ENCODE peak calls at places on chromosomes 2 and 18, in six cellular contexts. One of them, this sample, is unnamed. For H3K4me1 and H3K9me3, the result is how much of the 10 kb centered on the place peaks cover.

GRCh38 chr18:22174341-22175148 is 5.2 kb downstream of the GATA6 start:
- DNase-seq in gastrocnemius medialis: no peak
- DNase-seq in spleen: no peak
- DNase-seq in K562: no peak
- DNase-seq in upper lobe of left lung: peak
- DNase-seq in aorta: no peak
- DNase-seq in this sample: no peak

GRCh38 chr18:54023471-54023870 is 201.0 kb downstream of the MBD2 start:
- DNase-seq in K562: no peak
- DNase-seq in gastrocnemius medialis: no peak
- DNase-seq in spleen: no peak
- DNase-seq in upper lobe of left lung: no peak
- DNase-seq in aorta: no peak
- DNase-seq in this sample: no peak

GRCh38 chr2:43273477-43273876 is 47.1 kb upstream of the ZFP36L2 start:
- DNase-seq in aorta: peak
- DNase-seq in K562: no peak
- DNase-seq in upper lobe of left lung: no peak
- DNase-seq in gastrocnemius medialis: no peak
- DNase-seq in spleen: no peak
- DNase-seq in this sample: no peak

GRCh38 chr2:41782306-41783158 is 265.3 kb upstream of the PKDCC start:
- DNase-seq in upper lobe of left lung: no peak
- DNase-seq in gastrocnemius medialis: no peak
- DNase-seq in K562: peak
- DNase-seq in aorta: no peak
- DNase-seq in spleen: no peak
- DNase-seq in this sample: no peak

GRCh38 chr18:45384137-45384998 is 230.9 kb upstream of the SLC14A2 start:
- DNase-seq in aorta: peak
- DNase-seq in upper lobe of left lung: peak
- DNase-seq in gastrocnemius medialis: peak
- DNase-seq in spleen: no peak
- DNase-seq in K562: peak
- DNase-seq in this sample: no peak

GRCh38 chr2:72096181-72096580 is 51.5 kb downstream of the CYP26B1 start:
- DNase-seq in aorta: no peak
- DNase-seq in upper lobe of left lung: no peak
- DNase-seq in K562: no peak
- DNase-seq in gastrocnemius medialis: no peak
- DNase-seq in spleen: no peak
- DNase-seq in this sample: no peak

GRCh38 chr2:241933175-241933911 is 63.8 kb downstream of the RTP5 start:
- DNase-seq in aorta: no peak
- DNase-seq in gastrocnemius medialis: no peak
- DNase-seq in spleen: no peak
- DNase-seq in upper lobe of left lung: no peak
- DNase-seq in K562: no peak
- DNase-seq in this sample: no peak

GRCh38 chr2:227849906-227850305 is 21.5 kb upstream of the DAW1 start:
- DNase-seq in aorta: no peak
- DNase-seq in K562: no peak
- DNase-seq in upper lobe of left lung: no peak
- DNase-seq in spleen: no peak
- DNase-seq in gastrocnemius medialis: no peak
- DNase-seq in this sample: no peak

GRCh38 chr2:149597050-149598013 is 9.8 kb upstream of the MMADHC start:
- DNase-seq in spleen: no peak
- DNase-seq in upper lobe of left lung: peak
- DNase-seq in K562: peak
- DNase-seq in aorta: no peak
- DNase-seq in gastrocnemius medialis: peak
- DNase-seq in this sample: peak

DNA sequence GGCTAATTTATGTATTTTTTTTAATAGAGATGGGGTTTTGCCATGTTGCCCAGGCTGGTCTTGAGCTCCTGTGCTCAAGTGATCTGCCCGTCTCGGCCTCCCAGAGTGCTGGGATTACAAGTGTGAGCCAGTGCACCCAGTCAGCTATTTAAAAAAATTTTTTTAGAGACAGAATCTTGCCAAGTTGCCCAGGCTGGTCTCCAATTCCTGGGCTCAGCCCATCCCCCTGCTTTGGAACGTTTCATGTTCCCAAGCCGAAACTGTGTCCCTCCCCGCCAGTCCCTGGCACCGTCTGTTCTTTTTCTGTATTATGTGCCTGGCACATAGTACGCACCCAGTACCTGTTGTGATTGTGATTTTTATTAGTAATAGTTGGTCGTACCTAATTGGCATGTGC is 63.1 kb upstream of the MGAT5 start:
- DNase-seq in spleen: no peak
- DNase-seq in upper lobe of left lung: no peak
- DNase-seq in aorta: peak
- DNase-seq in gastrocnemius medialis: no peak
- DNase-seq in K562: no peak
- DNase-seq in this sample: no peak
- H3K27ac ChIP-seq in spleen: no peak
- H3K27ac ChIP-seq in upper lobe of left lung: no peak
- H3K27ac ChIP-seq in aorta: no peak
- H3K27ac ChIP-seq in gastrocnemius medialis: no peak
- H3K27ac ChIP-seq in K562: no peak
- H3K27ac ChIP-seq in this sample: no peak

GRCh38 chr2:23533014-23533730 is 148.2 kb downstream of the KLHL29 start:
- DNase-seq in spleen: no peak
- DNase-seq in K562: no peak
- DNase-seq in upper lobe of left lung: no peak
- DNase-seq in gastrocnemius medialis: no peak
- DNase-seq in aorta: no peak
- DNase-seq in this sample: no peak
- H3K4me1 ChIP-seq in spleen: under half
- H3K4me1 ChIP-seq in K562: under half
- H3K4me1 ChIP-seq in upper lobe of left lung: under half
- H3K4me1 ChIP-seq in gastrocnemius medialis: under half
- H3K4me1 ChIP-seq in aorta: under half
- H3K4me1 ChIP-seq in this sample: under half

GRCh38 chr2:160974803-160975202 is 185.4 kb upstream of the TANK start:
- DNase-seq in spleen: no peak
- DNase-seq in aorta: no peak
- DNase-seq in gastrocnemius medialis: no peak
- DNase-seq in upper lobe of left lung: no peak
- DNase-seq in K562: no peak
- DNase-seq in this sample: no peak

GRCh38 chr2:160973991-160974390 is 186.2 kb upstream of the TANK start:
- DNase-seq in gastrocnemius medialis: no peak
- DNase-seq in spleen: no peak
- DNase-seq in K562: no peak
- DNase-seq in aorta: no peak
- DNase-seq in upper lobe of left lung: no peak
- DNase-seq in this sample: no peak

GRCh38 chr2:160977376-160977775 is 182.9 kb upstream of the TANK start:
- DNase-seq in aorta: no peak
- DNase-seq in gastrocnemius medialis: no peak
- DNase-seq in K562: no peak
- DNase-seq in spleen: no peak
- DNase-seq in upper lobe of left lung: no peak
- DNase-seq in this sample: no peak

GRCh38 chr2:160976797-160977196 is 183.4 kb upstream of the TANK start:
- DNase-seq in gastrocnemius medialis: no peak
- DNase-seq in aorta: no peak
- DNase-seq in upper lobe of left lung: no peak
- DNase-seq in K562: no peak
- DNase-seq in spleen: no peak
- DNase-seq in this sample: no peak

DNA sequence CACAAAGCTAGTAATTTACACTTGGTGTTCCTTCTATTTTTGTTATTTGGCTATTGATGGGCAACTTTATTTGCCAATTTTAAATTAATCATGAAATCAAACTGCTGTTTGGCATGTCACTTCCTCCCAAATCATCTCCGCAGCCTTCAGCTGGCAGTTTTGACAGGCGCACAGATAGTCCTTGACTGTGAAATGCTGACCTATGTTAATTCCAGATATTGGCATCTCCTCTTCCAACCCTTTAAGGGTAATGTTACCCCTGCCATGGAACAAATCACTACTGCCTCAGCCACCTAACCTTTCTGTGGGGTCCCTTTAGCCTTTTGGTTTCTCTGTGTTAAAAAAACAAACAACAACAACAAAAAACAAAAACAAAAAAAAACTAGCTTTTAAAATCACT is 182.4 kb upstream of the TANK start:
- DNase-seq in K562: no peak
- DNase-seq in spleen: no peak
- DNase-seq in upper lobe of left lung: no peak
- DNase-seq in gastrocnemius medialis: no peak
- DNase-seq in aorta: no peak
- DNase-seq in this sample: no peak
- H3K9me3 ChIP-seq in K562: under half
- H3K9me3 ChIP-seq in spleen: under half
- H3K9me3 ChIP-seq in upper lobe of left lung: under half
- H3K9me3 ChIP-seq in gastrocnemius medialis: under half
- H3K9me3 ChIP-seq in aorta: under half
- H3K9me3 ChIP-seq in this sample: under half

DNA sequence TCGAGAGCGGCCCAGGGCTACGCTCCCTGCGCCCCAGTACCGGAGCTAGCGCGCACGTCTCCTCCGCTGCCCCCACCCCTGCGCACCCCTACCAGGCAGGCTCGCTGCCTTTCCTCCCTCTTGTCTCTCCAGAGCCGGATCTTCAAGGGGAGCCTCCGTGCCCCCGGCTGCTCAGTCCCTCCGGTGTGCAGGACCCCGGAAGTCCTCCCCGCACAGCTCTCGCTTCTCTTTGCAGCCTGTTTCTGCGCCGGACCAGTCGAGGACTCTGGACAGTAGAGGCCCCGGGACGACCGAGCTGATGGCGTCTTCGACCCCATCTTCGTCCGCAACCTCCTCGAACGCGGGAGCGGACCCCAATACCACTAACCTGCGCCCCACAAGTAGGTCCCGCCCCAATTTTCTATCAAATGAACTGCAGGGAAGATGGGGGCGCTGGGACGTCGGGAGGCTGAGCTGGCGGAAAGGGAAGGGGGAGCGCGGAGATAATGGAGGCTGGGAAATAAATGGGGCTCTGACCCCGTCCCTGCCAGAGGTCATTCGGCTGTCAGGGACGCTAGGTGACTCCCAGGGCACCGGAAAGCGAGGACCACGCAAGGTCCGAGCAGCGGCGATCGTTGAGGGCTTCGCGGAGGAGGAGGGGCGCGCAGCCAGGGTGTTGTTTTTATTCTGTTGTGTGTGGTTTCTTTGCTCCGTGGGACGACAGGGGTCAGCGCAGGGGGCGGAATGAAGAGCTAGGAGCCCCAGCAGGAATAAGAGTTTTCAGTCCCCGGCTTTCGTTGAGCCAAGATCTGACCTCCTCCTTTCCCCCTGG is 1.8 kb downstream of the GAD1 start:
- DNase-seq in K562: no peak
- DNase-seq in gastrocnemius medialis: no peak
- DNase-seq in upper lobe of left lung: no peak
- DNase-seq in spleen: peak
- DNase-seq in aorta: no peak
- DNase-seq in this sample: no peak
- H3K27ac ChIP-seq in K562: no peak
- H3K27ac ChIP-seq in gastrocnemius medialis: no peak
- H3K27ac ChIP-seq in upper lobe of left lung: no peak
- H3K27ac ChIP-seq in spleen: no peak
- H3K27ac ChIP-seq in aorta: no peak
- H3K27ac ChIP-seq in this sample: no peak

GRCh38 chr18:74268933-74269620 is 22.7 kb downstream of the CYB5A start:
- DNase-seq in gastrocnemius medialis: no peak
- DNase-seq in upper lobe of left lung: no peak
- DNase-seq in spleen: no peak
- DNase-seq in K562: peak
- DNase-seq in aorta: no peak
- DNase-seq in this sample: no peak
- H3K4me1 ChIP-seq in gastrocnemius medialis: under half
- H3K4me1 ChIP-seq in upper lobe of left lung: half or more
- H3K4me1 ChIP-seq in spleen: under half
- H3K4me1 ChIP-seq in K562: under half
- H3K4me1 ChIP-seq in aorta: under half
- H3K4me1 ChIP-seq in this sample: under half

GRCh38 chr2:52895726-52896340 is 871.8 kb upstream of the CHAC2 start:
- DNase-seq in gastrocnemius medialis: no peak
- DNase-seq in spleen: no peak
- DNase-seq in upper lobe of left lung: no peak
- DNase-seq in aorta: no peak
- DNase-seq in K562: no peak
- DNase-seq in this sample: no peak
- H3K9me3 ChIP-seq in gastrocnemius medialis: under half
- H3K9me3 ChIP-seq in spleen: under half
- H3K9me3 ChIP-seq in upper lobe of left lung: under half
- H3K9me3 ChIP-seq in aorta: under half
- H3K9me3 ChIP-seq in K562: under half
- H3K9me3 ChIP-seq in this sample: under half

DNA sequence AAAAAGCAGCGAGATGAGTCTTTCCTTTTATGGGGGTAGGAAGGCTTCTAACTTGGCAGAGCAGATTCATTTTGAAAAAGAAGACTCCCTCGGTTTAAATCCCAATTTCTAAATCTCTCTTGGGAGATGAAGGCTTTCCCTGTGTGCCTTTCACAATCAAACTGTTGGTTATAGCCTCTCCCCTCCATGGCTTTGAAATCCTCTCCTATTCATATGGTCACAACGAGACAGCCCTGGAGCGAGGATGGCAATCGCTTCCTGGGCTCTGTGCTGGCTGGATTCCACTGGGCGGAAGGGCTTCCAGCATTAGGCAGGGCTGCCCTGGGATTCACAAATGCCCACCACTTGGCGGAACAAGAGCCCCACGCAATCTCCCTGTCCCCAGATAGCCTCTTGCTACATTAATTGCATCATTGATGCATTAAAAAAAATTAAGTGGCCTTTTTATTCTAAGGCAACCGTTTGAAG is 1.6 kb downstream of the CAVIN2 start:
- DNase-seq in spleen: peak
- DNase-seq in K562: peak
- DNase-seq in upper lobe of left lung: peak
- DNase-seq in gastrocnemius medialis: peak
- DNase-seq in aorta: no peak
- DNase-seq in this sample: no peak
- H3K27ac ChIP-seq in spleen: peak
- H3K27ac ChIP-seq in K562: peak
- H3K27ac ChIP-seq in upper lobe of left lung: peak
- H3K27ac ChIP-seq in gastrocnemius medialis: peak
- H3K27ac ChIP-seq in aorta: no peak
- H3K27ac ChIP-seq in this sample: no peak

This sample was measured in naive thymus-derived CD4-positive, alpha-beta T cell.